ENCODE peak calls at places on chromosomes 4 and X, in six cellular contexts. A is NCI-H2107; Z is stimulated activated CD8-positive, alpha-beta memory T cell treated with anti-CD3 and anti-CD28 coated beads, Interleukin-4, amount 100 ng/mL, for 48 hours; K is stimulated activated CD4-positive, alpha-beta T cell treated with anti-CD3 and anti-CD28 coated beads, Interleukin-12 subunit alpha, Interleukin-12 subunit beta, amount 100 ng/mL, for 4 hours; T is activated T-helper 9 cell treated with anti-CD3 and anti-CD28 coated beads, Interleukin-2, amount 50 U/mL, for 16 hours; Q is GM23248. B is an unnamed sample.

GRCh38 chr4:142095886-142096605 is 459.7 kb downstream of the IL15 start:
- DNase-seq in T (no peak), K (no peak), Q (peak; percentile 99), A (no peak), Z (no peak), B (no peak)

GRCh38 chr4:28373601-28374000 is 1513.0 kb downstream of the STIM2 start:
- DNase-seq in T (no peak), Z (no peak), Q (peak; percentile 77), K (no peak), A (no peak), B (no peak)

GRCh38 chrX:107398115-107398514 is 51.3 kb upstream of the FRMPD3 start:
- DNase-seq in Z (no peak), Q (no peak), K (no peak), A (no peak), T (no peak), B (no peak)

GRCh38 chrX:28058906-28059305 is 77.7 kb upstream of the DCAF8L1 start:
- DNase-seq in Z (no peak), A (no peak), T (no peak), Q (no peak), K (no peak), B (no peak)

GRCh38 chr4:122827899-122828601 is 1.4 kb downstream of the FGF2 start:
- DNase-seq in A (no peak), T (no peak), K (peak; percentile 9), Q (peak; percentile 80), Z (peak; percentile 31), B (no peak)

GRCh38 chrX:54230440-54231148 is 47.5 kb upstream of the FAM120C start:
- DNase-seq in T (no peak), A (no peak), Q (no peak), Z (no peak), K (no peak), B (no peak)

GRCh38 chrX:41293269-41293668 is 40.7 kb upstream of the DDX3X start:
- DNase-seq in A (no peak), Q (no peak), K (no peak), Z (no peak), T (no peak), B (no peak)

GRCh38 chrX:50045808-50046207 is 123.4 kb downstream of the CLCN5 start:
- DNase-seq in T (no peak), K (no peak), A (no peak), Q (no peak), Z (no peak), B (no peak)

GRCh38 chr4:103030791-103031190 is 11.3 kb upstream of the SLC9B1 start:
- DNase-seq in K (no peak), T (no peak), Z (no peak), A (no peak), Q (no peak), B (no peak)

GRCh38 chr4:165379662-165380061 is 854 bp downstream of the CPE start:
- DNase-seq in A (no peak), K (no peak), Q (peak; percentile 16), T (no peak), Z (no peak), B (no peak)

GRCh38 chrX:110588164-110588563 is 207.5 kb downstream of the CHRDL1 start:
- DNase-seq in K (no peak), Z (no peak), Q (no peak), T (no peak), A (no peak), B (no peak)

GRCh38 chr4:107564326-107564725 is 155.7 kb downstream of the PAPSS1 start:
- DNase-seq in K (no peak), T (no peak), Q (peak; percentile 29), Z (no peak), A (no peak), B (no peak)

GRCh38 chrX:84501798-84502628 is at the start of gene HDX:
- DNase-seq in K (peak; percentile 44), Z (peak; percentile 67), A (peak; percentile 73), T (peak; percentile 32), Q (peak; percentile 92), B (peak; percentile 92)

GRCh38 chr4:472881-473574 is 25.9 kb downstream of the ZNF721 start:
- DNase-seq in K (no peak), A (no peak), T (no peak), Z (no peak), Q (peak; percentile 15), B (no peak)

GRCh38 chr4:173189117-173189693 is 20.6 kb downstream of the GALNT7 start:
- DNase-seq in Z (no peak), T (no peak), A (no peak), K (no peak), Q (peak; percentile 41), B (no peak)

GRCh38 chrX:41148553-41148952 is 63.3 kb downstream of the USP9X start:
- DNase-seq in Q (peak; percentile 39), A (no peak), T (no peak), Z (no peak), K (no peak), B (no peak)

GRCh38 chr4:147539959-147540358 is 59.1 kb downstream of the EDNRA start:
- DNase-seq in K (no peak), T (no peak), A (no peak), Z (no peak), Q (peak; percentile 33), B (no peak)

GRCh38 chr4:10296730-10297129 is 160.5 kb downstream of the ZNF518B start:
- DNase-seq in A (no peak), Z (no peak), Q (peak; percentile 33), K (no peak), T (no peak), B (peak; percentile 57)

GRCh38 chrX:22686138-22686541 is 313.6 kb upstream of the DDX53 start:
- DNase-seq in K (no peak), T (no peak), Q (no peak), Z (no peak), A (peak; percentile 35), B (peak; percentile 61)

GRCh38 chr4:58940167-58940566 is 1830.0 kb upstream of the IGFBP7 start:
- DNase-seq in Q (no peak), T (no peak), Z (no peak), K (no peak), A (no peak), B (no peak)

GRCh38 chrX:153626025-153626633 is 20.9 kb upstream of the DUSP9 start:
- DNase-seq in T (no peak), Z (no peak), Q (no peak), A (no peak), K (no peak), B (no peak)

GRCh38 chr4:965766-966134 is 7.6 kb downstream of the DGKQ start:
- DNase-seq in Z (no peak), K (no peak), Q (no peak), A (no peak), T (no peak), B (no peak)

GRCh38 chrX:18883234-18883960 is 100.5 kb downstream of the PHKA2 start:
- DNase-seq in T (no peak), Z (no peak), A (no peak), K (no peak), Q (no peak), B (no peak)

GRCh38 chrX:50613846-50614245 is 143.2 kb upstream of the DGKK start:
- DNase-seq in T (no peak), K (no peak), Q (peak; percentile 17), Z (no peak), A (no peak), B (no peak)

GRCh38 chrX:106948641-106949040 is 28.4 kb downstream of the CLDN2 start:
- DNase-seq in T (no peak), Z (no peak), K (no peak), A (no peak), Q (peak; percentile 42), B (no peak)

GRCh38 chrX:32024072-32024471 is 952.2 kb upstream of the FTHL17 start:
- DNase-seq in Q (no peak), Z (no peak), A (no peak), T (no peak), K (no peak), B (no peak)

GRCh38 chr4:170420255-170420693 is 330.5 kb upstream of the AADAT start:
- DNase-seq in K (no peak), T (no peak), A (no peak), Z (no peak), Q (peak; percentile 22), B (no peak)

GRCh38 chr4:150216725-150217124 is 138.5 kb downstream of the DCLK2 start:
- DNase-seq in K (no peak), Q (no peak), T (no peak), Z (no peak), A (no peak), B (no peak)

GRCh38 chr4:186307916-186308315 is 41.9 kb downstream of the F11 start:
- DNase-seq in Z (no peak), Q (no peak), K (no peak), T (no peak), A (no peak), B (no peak)

GRCh38 chr4:173178144-173178543 is 9.5 kb downstream of the GALNT7 start:
- DNase-seq in Q (no peak), A (no peak), Z (no peak), K (no peak), T (no peak), B (no peak)

GRCh38 chrX:48533165-48533564 is 6.3 kb upstream of the TBC1D25 start:
- DNase-seq in Z (no peak), K (no peak), T (no peak), Q (no peak), A (no peak), B (no peak)

GRCh38 chr4:113826431-113826830 is 64.9 kb upstream of the CAMK2D start:
- DNase-seq in A (no peak), Q (no peak), K (no peak), Z (no peak), T (no peak), B (no peak)